ENCODE peak calls at places on chromosome 22, in seven cellular contexts. One of them, this sample, is unnamed.

GRCh38 chr22:42560781-42561180 is 7.0 kb downstream of the SERHL2 start:
- ATAC-seq in central memory CD8-positive, alpha-beta T cell: no peak
- ATAC-seq in upper lobe of left lung: no peak
- ATAC-seq in stimulated activated naive CD8-positive, alpha-beta T cell treated with anti-CD3 and anti-CD28 coated beads, Interleukin-15, Interleukin-2, amounts not matched to agents 100 U/mL and 50 U/mL, for 24 hours: peak
- ATAC-seq in effector memory CD8-positive, alpha-beta T cell: peak
- ATAC-seq in activated naive CD8-positive, alpha-beta T cell treated with anti-CD3 and anti-CD28 coated beads, Interleukin-2, amount 10 ng/mL, durations not matched to agents 7 days and 5 days: peak
- ATAC-seq in left cardiac atrium: peak
- ATAC-seq in this sample: no peak

GRCh38 chr22:19896665-19897355 is 42.1 kb upstream of the GNB1L start:
- ATAC-seq in effector memory CD8-positive, alpha-beta T cell: no peak
- ATAC-seq in upper lobe of left lung: no peak
- ATAC-seq in activated naive CD8-positive, alpha-beta T cell treated with anti-CD3 and anti-CD28 coated beads, Interleukin-2, amount 10 ng/mL, durations not matched to agents 7 days and 5 days: no peak
- ATAC-seq in central memory CD8-positive, alpha-beta T cell: no peak
- ATAC-seq in stimulated activated naive CD8-positive, alpha-beta T cell treated with anti-CD3 and anti-CD28 coated beads, Interleukin-15, Interleukin-2, amounts not matched to agents 100 U/mL and 50 U/mL, for 24 hours: peak
- ATAC-seq in left cardiac atrium: peak
- ATAC-seq in this sample: no peak

GRCh38 chr22:38707346-38707745 is 1.6 kb downstream of the GTPBP1 start:
- ATAC-seq in activated naive CD8-positive, alpha-beta T cell treated with anti-CD3 and anti-CD28 coated beads, Interleukin-2, amount 10 ng/mL, durations not matched to agents 7 days and 5 days: no peak
- ATAC-seq in stimulated activated naive CD8-positive, alpha-beta T cell treated with anti-CD3 and anti-CD28 coated beads, Interleukin-15, Interleukin-2, amounts not matched to agents 100 U/mL and 50 U/mL, for 24 hours: no peak
- ATAC-seq in central memory CD8-positive, alpha-beta T cell: no peak
- ATAC-seq in left cardiac atrium: no peak
- ATAC-seq in effector memory CD8-positive, alpha-beta T cell: no peak
- ATAC-seq in upper lobe of left lung: no peak
- ATAC-seq in this sample: no peak

GRCh38 chr22:29555065-29555644 is 1.6 kb upstream of the THOC5 start:
- ATAC-seq in central memory CD8-positive, alpha-beta T cell: no peak
- ATAC-seq in left cardiac atrium: no peak
- ATAC-seq in upper lobe of left lung: no peak
- ATAC-seq in activated naive CD8-positive, alpha-beta T cell treated with anti-CD3 and anti-CD28 coated beads, Interleukin-2, amount 10 ng/mL, durations not matched to agents 7 days and 5 days: no peak
- ATAC-seq in effector memory CD8-positive, alpha-beta T cell: no peak
- ATAC-seq in stimulated activated naive CD8-positive, alpha-beta T cell treated with anti-CD3 and anti-CD28 coated beads, Interleukin-15, Interleukin-2, amounts not matched to agents 100 U/mL and 50 U/mL, for 24 hours: no peak
- ATAC-seq in this sample: no peak

GRCh38 chr22:47862394-47862793 is 1099.9 kb downstream of the TBC1D22A start:
- ATAC-seq in upper lobe of left lung: no peak
- ATAC-seq in activated naive CD8-positive, alpha-beta T cell treated with anti-CD3 and anti-CD28 coated beads, Interleukin-2, amount 10 ng/mL, durations not matched to agents 7 days and 5 days: no peak
- ATAC-seq in central memory CD8-positive, alpha-beta T cell: no peak
- ATAC-seq in left cardiac atrium: no peak
- ATAC-seq in effector memory CD8-positive, alpha-beta T cell: no peak
- ATAC-seq in stimulated activated naive CD8-positive, alpha-beta T cell treated with anti-CD3 and anti-CD28 coated beads, Interleukin-15, Interleukin-2, amounts not matched to agents 100 U/mL and 50 U/mL, for 24 hours: no peak
- ATAC-seq in this sample: no peak

GRCh38 chr22:26646158-26646557 is 11.2 kb upstream of the MIAT start:
- ATAC-seq in upper lobe of left lung: no peak
- ATAC-seq in activated naive CD8-positive, alpha-beta T cell treated with anti-CD3 and anti-CD28 coated beads, Interleukin-2, amount 10 ng/mL, durations not matched to agents 7 days and 5 days: no peak
- ATAC-seq in central memory CD8-positive, alpha-beta T cell: no peak
- ATAC-seq in left cardiac atrium: no peak
- ATAC-seq in stimulated activated naive CD8-positive, alpha-beta T cell treated with anti-CD3 and anti-CD28 coated beads, Interleukin-15, Interleukin-2, amounts not matched to agents 100 U/mL and 50 U/mL, for 24 hours: no peak
- ATAC-seq in effector memory CD8-positive, alpha-beta T cell: no peak
- ATAC-seq in this sample: no peak

GRCh38 chr22:33065230-33065629 is 7.0 kb upstream of the SYN3 start:
- ATAC-seq in activated naive CD8-positive, alpha-beta T cell treated with anti-CD3 and anti-CD28 coated beads, Interleukin-2, amount 10 ng/mL, durations not matched to agents 7 days and 5 days: no peak
- ATAC-seq in upper lobe of left lung: no peak
- ATAC-seq in left cardiac atrium: no peak
- ATAC-seq in central memory CD8-positive, alpha-beta T cell: no peak
- ATAC-seq in effector memory CD8-positive, alpha-beta T cell: no peak
- ATAC-seq in stimulated activated naive CD8-positive, alpha-beta T cell treated with anti-CD3 and anti-CD28 coated beads, Interleukin-15, Interleukin-2, amounts not matched to agents 100 U/mL and 50 U/mL, for 24 hours: no peak
- ATAC-seq in this sample: no peak

GRCh38 chr22:25564320-25564978 is at the start of gene GRK3:
- ATAC-seq in activated naive CD8-positive, alpha-beta T cell treated with anti-CD3 and anti-CD28 coated beads, Interleukin-2, amount 10 ng/mL, durations not matched to agents 7 days and 5 days: peak
- ATAC-seq in left cardiac atrium: peak
- ATAC-seq in stimulated activated naive CD8-positive, alpha-beta T cell treated with anti-CD3 and anti-CD28 coated beads, Interleukin-15, Interleukin-2, amounts not matched to agents 100 U/mL and 50 U/mL, for 24 hours: peak
- ATAC-seq in upper lobe of left lung: peak
- ATAC-seq in effector memory CD8-positive, alpha-beta T cell: peak
- ATAC-seq in central memory CD8-positive, alpha-beta T cell: peak
- ATAC-seq in this sample: peak

GRCh38 chr22:31952459-31952858 is 8.1 kb downstream of the YWHAH start:
- ATAC-seq in central memory CD8-positive, alpha-beta T cell: no peak
- ATAC-seq in effector memory CD8-positive, alpha-beta T cell: no peak
- ATAC-seq in activated naive CD8-positive, alpha-beta T cell treated with anti-CD3 and anti-CD28 coated beads, Interleukin-2, amount 10 ng/mL, durations not matched to agents 7 days and 5 days: no peak
- ATAC-seq in upper lobe of left lung: no peak
- ATAC-seq in stimulated activated naive CD8-positive, alpha-beta T cell treated with anti-CD3 and anti-CD28 coated beads, Interleukin-15, Interleukin-2, amounts not matched to agents 100 U/mL and 50 U/mL, for 24 hours: no peak
- ATAC-seq in left cardiac atrium: peak
- ATAC-seq in this sample: peak

GRCh38 chr22:26981520-26981919 is 324.1 kb downstream of the MIAT start:
- ATAC-seq in activated naive CD8-positive, alpha-beta T cell treated with anti-CD3 and anti-CD28 coated beads, Interleukin-2, amount 10 ng/mL, durations not matched to agents 7 days and 5 days: no peak
- ATAC-seq in upper lobe of left lung: no peak
- ATAC-seq in left cardiac atrium: peak
- ATAC-seq in stimulated activated naive CD8-positive, alpha-beta T cell treated with anti-CD3 and anti-CD28 coated beads, Interleukin-15, Interleukin-2, amounts not matched to agents 100 U/mL and 50 U/mL, for 24 hours: no peak
- ATAC-seq in effector memory CD8-positive, alpha-beta T cell: no peak
- ATAC-seq in central memory CD8-positive, alpha-beta T cell: no peak
- ATAC-seq in this sample: peak

GRCh38 chr22:26650722-26651421 is 6.5 kb upstream of the MIAT start:
- ATAC-seq in activated naive CD8-positive, alpha-beta T cell treated with anti-CD3 and anti-CD28 coated beads, Interleukin-2, amount 10 ng/mL, durations not matched to agents 7 days and 5 days: no peak
- ATAC-seq in left cardiac atrium: no peak
- ATAC-seq in central memory CD8-positive, alpha-beta T cell: no peak
- ATAC-seq in effector memory CD8-positive, alpha-beta T cell: no peak
- ATAC-seq in stimulated activated naive CD8-positive, alpha-beta T cell treated with anti-CD3 and anti-CD28 coated beads, Interleukin-15, Interleukin-2, amounts not matched to agents 100 U/mL and 50 U/mL, for 24 hours: peak
- ATAC-seq in upper lobe of left lung: no peak
- ATAC-seq in this sample: no peak

GRCh38 chr22:48587236-48587865 is 1240.3 kb downstream of the BRD1 start:
- ATAC-seq in central memory CD8-positive, alpha-beta T cell: no peak
- ATAC-seq in effector memory CD8-positive, alpha-beta T cell: no peak
- ATAC-seq in activated naive CD8-positive, alpha-beta T cell treated with anti-CD3 and anti-CD28 coated beads, Interleukin-2, amount 10 ng/mL, durations not matched to agents 7 days and 5 days: no peak
- ATAC-seq in left cardiac atrium: no peak
- ATAC-seq in stimulated activated naive CD8-positive, alpha-beta T cell treated with anti-CD3 and anti-CD28 coated beads, Interleukin-15, Interleukin-2, amounts not matched to agents 100 U/mL and 50 U/mL, for 24 hours: no peak
- ATAC-seq in upper lobe of left lung: no peak
- ATAC-seq in this sample: no peak

GRCh38 chr22:25791556-25791955 is 49.6 kb downstream of the MYO18B start:
- ATAC-seq in upper lobe of left lung: no peak
- ATAC-seq in activated naive CD8-positive, alpha-beta T cell treated with anti-CD3 and anti-CD28 coated beads, Interleukin-2, amount 10 ng/mL, durations not matched to agents 7 days and 5 days: no peak
- ATAC-seq in effector memory CD8-positive, alpha-beta T cell: no peak
- ATAC-seq in stimulated activated naive CD8-positive, alpha-beta T cell treated with anti-CD3 and anti-CD28 coated beads, Interleukin-15, Interleukin-2, amounts not matched to agents 100 U/mL and 50 U/mL, for 24 hours: no peak
- ATAC-seq in central memory CD8-positive, alpha-beta T cell: no peak
- ATAC-seq in left cardiac atrium: no peak
- ATAC-seq in this sample: no peak

GRCh38 chr22:30435674-30436126 is 10.1 kb downstream of the MTFP1 start:
- ATAC-seq in left cardiac atrium: peak
- ATAC-seq in stimulated activated naive CD8-positive, alpha-beta T cell treated with anti-CD3 and anti-CD28 coated beads, Interleukin-15, Interleukin-2, amounts not matched to agents 100 U/mL and 50 U/mL, for 24 hours: peak
- ATAC-seq in activated naive CD8-positive, alpha-beta T cell treated with anti-CD3 and anti-CD28 coated beads, Interleukin-2, amount 10 ng/mL, durations not matched to agents 7 days and 5 days: peak
- ATAC-seq in central memory CD8-positive, alpha-beta T cell: peak
- ATAC-seq in effector memory CD8-positive, alpha-beta T cell: peak
- ATAC-seq in upper lobe of left lung: no peak
- ATAC-seq in this sample: no peak

GRCh38 chr22:20109411-20110358 is 6.2 kb upstream of the RANBP1 start:
- ATAC-seq in activated naive CD8-positive, alpha-beta T cell treated with anti-CD3 and anti-CD28 coated beads, Interleukin-2, amount 10 ng/mL, durations not matched to agents 7 days and 5 days: no peak
- ATAC-seq in effector memory CD8-positive, alpha-beta T cell: no peak
- ATAC-seq in left cardiac atrium: no peak
- ATAC-seq in stimulated activated naive CD8-positive, alpha-beta T cell treated with anti-CD3 and anti-CD28 coated beads, Interleukin-15, Interleukin-2, amounts not matched to agents 100 U/mL and 50 U/mL, for 24 hours: no peak
- ATAC-seq in upper lobe of left lung: no peak
- ATAC-seq in central memory CD8-positive, alpha-beta T cell: no peak
- ATAC-seq in this sample: no peak

GRCh38 chr22:49959782-49960158 is 802 bp upstream of the PIM3 start:
- ATAC-seq in activated naive CD8-positive, alpha-beta T cell treated with anti-CD3 and anti-CD28 coated beads, Interleukin-2, amount 10 ng/mL, durations not matched to agents 7 days and 5 days: no peak
- ATAC-seq in effector memory CD8-positive, alpha-beta T cell: no peak
- ATAC-seq in stimulated activated naive CD8-positive, alpha-beta T cell treated with anti-CD3 and anti-CD28 coated beads, Interleukin-15, Interleukin-2, amounts not matched to agents 100 U/mL and 50 U/mL, for 24 hours: no peak
- ATAC-seq in central memory CD8-positive, alpha-beta T cell: no peak
- ATAC-seq in left cardiac atrium: peak
- ATAC-seq in upper lobe of left lung: peak
- ATAC-seq in this sample: peak

GRCh38 chr22:30439226-30439625 is 13.7 kb downstream of the MTFP1 start:
- ATAC-seq in stimulated activated naive CD8-positive, alpha-beta T cell treated with anti-CD3 and anti-CD28 coated beads, Interleukin-15, Interleukin-2, amounts not matched to agents 100 U/mL and 50 U/mL, for 24 hours: no peak
- ATAC-seq in central memory CD8-positive, alpha-beta T cell: no peak
- ATAC-seq in effector memory CD8-positive, alpha-beta T cell: no peak
- ATAC-seq in left cardiac atrium: no peak
- ATAC-seq in upper lobe of left lung: no peak
- ATAC-seq in activated naive CD8-positive, alpha-beta T cell treated with anti-CD3 and anti-CD28 coated beads, Interleukin-2, amount 10 ng/mL, durations not matched to agents 7 days and 5 days: no peak
- ATAC-seq in this sample: no peak

GRCh38 chr22:50483977-50484853 is 2.4 kb upstream of the MIOX start:
- ATAC-seq in central memory CD8-positive, alpha-beta T cell: no peak
- ATAC-seq in stimulated activated naive CD8-positive, alpha-beta T cell treated with anti-CD3 and anti-CD28 coated beads, Interleukin-15, Interleukin-2, amounts not matched to agents 100 U/mL and 50 U/mL, for 24 hours: no peak
- ATAC-seq in upper lobe of left lung: peak
- ATAC-seq in activated naive CD8-positive, alpha-beta T cell treated with anti-CD3 and anti-CD28 coated beads, Interleukin-2, amount 10 ng/mL, durations not matched to agents 7 days and 5 days: no peak
- ATAC-seq in left cardiac atrium: no peak
- ATAC-seq in effector memory CD8-positive, alpha-beta T cell: no peak
- ATAC-seq in this sample: no peak

GRCh38 chr22:29625090-29625825 is 21.8 kb downstream of the NF2 start:
- ATAC-seq in central memory CD8-positive, alpha-beta T cell: no peak
- ATAC-seq in effector memory CD8-positive, alpha-beta T cell: peak
- ATAC-seq in left cardiac atrium: peak
- ATAC-seq in stimulated activated naive CD8-positive, alpha-beta T cell treated with anti-CD3 and anti-CD28 coated beads, Interleukin-15, Interleukin-2, amounts not matched to agents 100 U/mL and 50 U/mL, for 24 hours: no peak
- ATAC-seq in activated naive CD8-positive, alpha-beta T cell treated with anti-CD3 and anti-CD28 coated beads, Interleukin-2, amount 10 ng/mL, durations not matched to agents 7 days and 5 days: no peak
- ATAC-seq in upper lobe of left lung: peak
- ATAC-seq in this sample: peak

GRCh38 chr22:33314316-33314715 is 256.1 kb upstream of the SYN3 start:
- ATAC-seq in upper lobe of left lung: no peak
- ATAC-seq in activated naive CD8-positive, alpha-beta T cell treated with anti-CD3 and anti-CD28 coated beads, Interleukin-2, amount 10 ng/mL, durations not matched to agents 7 days and 5 days: no peak
- ATAC-seq in effector memory CD8-positive, alpha-beta T cell: no peak
- ATAC-seq in stimulated activated naive CD8-positive, alpha-beta T cell treated with anti-CD3 and anti-CD28 coated beads, Interleukin-15, Interleukin-2, amounts not matched to agents 100 U/mL and 50 U/mL, for 24 hours: no peak
- ATAC-seq in left cardiac atrium: no peak
- ATAC-seq in central memory CD8-positive, alpha-beta T cell: no peak
- ATAC-seq in this sample: no peak

GRCh38 chr22:30874431-30875370 is 93.9 kb downstream of the MORC2 start:
- ATAC-seq in left cardiac atrium: no peak
- ATAC-seq in upper lobe of left lung: no peak
- ATAC-seq in stimulated activated naive CD8-positive, alpha-beta T cell treated with anti-CD3 and anti-CD28 coated beads, Interleukin-15, Interleukin-2, amounts not matched to agents 100 U/mL and 50 U/mL, for 24 hours: no peak
- ATAC-seq in central memory CD8-positive, alpha-beta T cell: no peak
- ATAC-seq in activated naive CD8-positive, alpha-beta T cell treated with anti-CD3 and anti-CD28 coated beads, Interleukin-2, amount 10 ng/mL, durations not matched to agents 7 days and 5 days: no peak
- ATAC-seq in effector memory CD8-positive, alpha-beta T cell: no peak
- ATAC-seq in this sample: no peak

GRCh38 chr22:42895541-42895981 is 38.5 kb upstream of the ARFGAP3 start:
- ATAC-seq in central memory CD8-positive, alpha-beta T cell: no peak
- ATAC-seq in stimulated activated naive CD8-positive, alpha-beta T cell treated with anti-CD3 and anti-CD28 coated beads, Interleukin-15, Interleukin-2, amounts not matched to agents 100 U/mL and 50 U/mL, for 24 hours: no peak
- ATAC-seq in left cardiac atrium: peak
- ATAC-seq in upper lobe of left lung: peak
- ATAC-seq in effector memory CD8-positive, alpha-beta T cell: no peak
- ATAC-seq in activated naive CD8-positive, alpha-beta T cell treated with anti-CD3 and anti-CD28 coated beads, Interleukin-2, amount 10 ng/mL, durations not matched to agents 7 days and 5 days: no peak
- ATAC-seq in this sample: no peak

GRCh38 chr22:50228366-50228765 is 16.5 kb downstream of the TUBGCP6 start:
- ATAC-seq in stimulated activated naive CD8-positive, alpha-beta T cell treated with anti-CD3 and anti-CD28 coated beads, Interleukin-15, Interleukin-2, amounts not matched to agents 100 U/mL and 50 U/mL, for 24 hours: no peak
- ATAC-seq in activated naive CD8-positive, alpha-beta T cell treated with anti-CD3 and anti-CD28 coated beads, Interleukin-2, amount 10 ng/mL, durations not matched to agents 7 days and 5 days: no peak
- ATAC-seq in upper lobe of left lung: no peak
- ATAC-seq in effector memory CD8-positive, alpha-beta T cell: no peak
- ATAC-seq in left cardiac atrium: no peak
- ATAC-seq in central memory CD8-positive, alpha-beta T cell: no peak
- ATAC-seq in this sample: no peak

This sample was measured in gastroesophageal sphincter.